ENCODE peak calls at places on chromosome 3, in nine cellular contexts. G is CD8-positive, alpha-beta T cell; X is uterus; I is A549; K is tibial artery; A is SJCRH30; H is breast epithelium; L is neural progenitor cell; Y is sigmoid colon. Q is an unnamed sample. For H3K4me1 and H3K9me3, the result is how much of the 10 kb centered on the place peaks cover.

GRCh38 chr3:138314751-138315150 is 14.9 kb downstream of the NME9 start:
- DNase-seq in G (no peak), X (no peak), I (no peak), K (no peak), A (no peak), H (no peak), L (no peak), Y (no peak), Q (no peak)

GRCh38 chr3:48428863-48429415 is 947 bp downstream of the PLXNB1 start:
- DNase-seq in G (no peak), X (peak), I (no peak), K (peak), A (peak), H (no peak), L (peak), Y (peak), Q (no peak)

GRCh38 chr3:184739594-184740505 is 28.0 kb upstream of the MAGEF1 start:
- DNase-seq in G (no peak), X (no peak), I (no peak), K (no peak), A (no peak), H (no peak), L (no peak), Y (no peak), Q (no peak)

GRCh38 chr3:111152506-111152905 is 80.9 kb downstream of the NECTIN3 start:
- DNase-seq in G (no peak), X (no peak), I (no peak), K (no peak), A (no peak), H (no peak), L (no peak), Y (no peak), Q (no peak)

GRCh38 chr3:128794067-128794768 is 68.2 kb downstream of the RAB7A start:
- DNase-seq in G (no peak), X (no peak), I (no peak), K (no peak), A (no peak), H (no peak), L (no peak), Y (no peak), Q (peak)

GRCh38 chr3:146241523-146242240 is 9.2 kb downstream of the PLSCR4 start:
- DNase-seq in G (no peak), X (peak), I (no peak), K (peak), A (no peak), H (no peak), L (no peak), Y (no peak), Q (no peak)

GRCh38 chr3:114212646-114213045 is 24.7 kb downstream of the ZNF80 start:
- DNase-seq in G (no peak), X (no peak), I (no peak), K (no peak), A (no peak), H (no peak), L (no peak), Y (no peak), Q (no peak)

GRCh38 chr3:189824629-189825312 is 193.6 kb downstream of the TP63 start:
- DNase-seq in G (no peak), X (peak), I (peak), K (no peak), A (peak), H (no peak), L (no peak), Y (no peak), Q (no peak)

GRCh38 chr3:195709676-195710085 is 11.1 kb upstream of the MUC20 start:
- DNase-seq in G (no peak), X (no peak), I (no peak), K (no peak), A (no peak), H (no peak), L (no peak), Y (no peak), Q (no peak)

GRCh38 chr3:123694377-123695147 is 109.7 kb upstream of the HACD2 start:
- DNase-seq in G (no peak), X (no peak), I (no peak), K (no peak), A (no peak), H (no peak), L (no peak), Y (no peak), Q (no peak)

GRCh38 chr3:118932822-118933558 is 101.7 kb downstream of the IGSF11 start:
- DNase-seq in G (no peak), X (no peak), I (no peak), K (no peak), A (no peak), H (peak), L (no peak), Y (peak), Q (no peak)

GRCh38 chr3:149654188-149654601 is 3.6 kb downstream of the WWTR1 start:
- DNase-seq in G (no peak), X (no peak), I (no peak), K (no peak), A (peak), H (no peak), L (no peak), Y (no peak), Q (no peak)

GRCh38 chr3:161489390-161489789 is 7.2 kb upstream of the OTOL1 start:
- DNase-seq in G (no peak), X (no peak), I (no peak), K (no peak), A (no peak), H (no peak), L (no peak), Y (no peak), Q (no peak)

GRCh38 chr3:45126730-45127129 is 19.4 kb downstream of the CDCP1 start:
- DNase-seq in G (no peak), X (no peak), I (no peak), K (no peak), A (no peak), H (peak), L (no peak), Y (no peak), Q (no peak)

GRCh38 chr3:9392041-9392440 is 5.4 kb upstream of the SETD5 start:
- DNase-seq in G (no peak), X (no peak), I (no peak), K (no peak), A (no peak), H (no peak), L (no peak), Y (no peak), Q (no peak)

GRCh38 chr3:54427951-54428871 is 305.9 kb downstream of the CACNA2D3 start:
- DNase-seq in G (no peak), X (peak), I (peak), K (no peak), A (peak), H (peak), L (peak), Y (peak), Q (no peak)

GRCh38 chr3:152524198-152525140 is 255.7 kb downstream of the MBNL1 start:
- DNase-seq in G (peak), X (peak), I (no peak), K (no peak), A (peak), H (no peak), L (peak), Y (no peak), Q (peak)

GRCh38 chr3:155835341-155836071 is 18.7 kb downstream of the SLC33A1 start:
- DNase-seq in G (no peak), X (no peak), I (no peak), K (no peak), A (no peak), H (no peak), L (no peak), Y (no peak), Q (no peak)

GRCh38 chr3:186590580-186591296 is 20.2 kb downstream of the DNAJB11 start:
- DNase-seq in G (no peak), X (no peak), I (no peak), K (no peak), A (no peak), H (no peak), L (no peak), Y (no peak), Q (no peak)

GRCh38 chr3:43153189-43154083 is 47.6 kb upstream of the POMGNT2 start:
- DNase-seq in G (no peak), X (peak), I (no peak), K (peak), A (no peak), H (no peak), L (peak), Y (peak), Q (no peak)

GRCh38 chr3:12894629-12895028 is 53.3 kb upstream of the RPL32 start:
- DNase-seq in G (no peak), X (no peak), I (no peak), K (no peak), A (no peak), H (no peak), L (no peak), Y (no peak), Q (no peak)

GRCh38 chr3:184335661-184336483 is 1.5 kb upstream of the FAM131A start:
- DNase-seq in G (peak), X (peak), I (peak), K (peak), A (peak), H (peak), L (peak), Y (peak), Q (peak)

GRCh38 chr3:119570229-119570628 is 9.1 kb upstream of the ADPRH start:
- DNase-seq in G (no peak), X (no peak), I (no peak), K (no peak), A (no peak), H (no peak), L (no peak), Y (no peak), Q (no peak)

GRCh38 chr3:42067324-42067723 is 23.8 kb upstream of the TRAK1 start:
- DNase-seq in G (no peak), X (no peak), I (no peak), K (no peak), A (no peak), H (no peak), L (no peak), Y (no peak), Q (no peak)

GRCh38 chr3:56889131-56889530 is 87.4 kb upstream of the ARHGEF3 start:
- DNase-seq in G (no peak), X (no peak), I (no peak), K (no peak), A (no peak), H (peak), L (no peak), Y (no peak), Q (no peak)

GRCh38 chr3:5404718-5405117 is 217.2 kb downstream of the EDEM1 start:
- DNase-seq in G (no peak), X (no peak), I (no peak), K (no peak), A (no peak), H (no peak), L (no peak), Y (no peak), Q (no peak)

GRCh38 chr3:145903472-145904013 is 257.4 kb downstream of the PLOD2 start:
- DNase-seq in G (no peak), X (no peak), I (no peak), K (no peak), A (no peak), H (no peak), L (no peak), Y (no peak), Q (no peak)

GRCh38 chr3:67018105-67018788 is 20.1 kb downstream of the KBTBD8 start:
- DNase-seq in G (no peak), X (no peak), I (no peak), K (no peak), A (peak), H (no peak), L (no peak), Y (no peak), Q (no peak)

GRCh38 chr3:73479325-73479724 is 145.4 kb downstream of the PDZRN3 start:
- DNase-seq in G (no peak), X (no peak), I (no peak), K (no peak), A (peak), H (no peak), L (no peak), Y (no peak), Q (no peak)

GRCh38 chr3:41365973-41366372 is 166.7 kb downstream of the CTNNB1 start:
- DNase-seq in G (no peak), X (no peak), I (no peak), K (no peak), A (no peak), H (no peak), L (peak), Y (no peak), Q (no peak)

GRCh38 chr3:197802505-197803459 is 11.7 kb downstream of the LRCH3 start:
- DNase-seq in G (no peak), X (no peak), I (no peak), K (no peak), A (no peak), H (no peak), L (no peak), Y (no peak), Q (peak)

GRCh38 chr3:10602769-10603768 is 97.7 kb upstream of the ATP2B2 start:
- DNase-seq in G (peak), X (no peak), I (no peak), K (no peak), A (no peak), H (no peak), L (no peak), Y (no peak), Q (peak)

GRCh38 chr3:190581041-190581501 is 67.2 kb downstream of the IL1RAP start:
- DNase-seq in G (no peak), X (no peak), I (no peak), K (no peak), A (peak), H (no peak), L (no peak), Y (no peak), Q (peak)

GRCh38 chr3:43004282-43004681 is 25.2 kb downstream of the GASK1A start:
- DNase-seq in G (no peak), X (no peak), I (no peak), K (no peak), A (no peak), H (no peak), L (no peak), Y (no peak), Q (no peak)

GRCh38 chr3:129417354-129417753 is 11.1 kb downstream of the EFCAB12 start:
- DNase-seq in G (no peak), X (no peak), I (no peak), K (no peak), A (no peak), H (no peak), L (no peak), Y (no peak), Q (no peak)

GRCh38 chr3:177905173-177905894 is 630.9 kb upstream of the KCNMB2 start:
- DNase-seq in G (no peak), X (no peak), I (no peak), K (no peak), A (peak), H (no peak), L (no peak), Y (no peak), Q (no peak)

GRCh38 chr3:149657796-149658443 is at the start of gene WWTR1:
- DNase-seq in G (peak), X (peak), I (peak), K (peak), A (peak), H (peak), L (peak), Y (peak), Q (peak)

GRCh38 chr3:56693750-56694149 is 10.7 kb upstream of the TASOR start:
- DNase-seq in G (no peak), X (no peak), I (no peak), K (no peak), A (no peak), H (no peak), L (no peak), Y (no peak), Q (no peak)

GRCh38 chr3:42820746-42821051 is 11.5 kb downstream of the ACKR2 start:
- DNase-seq in G (no peak), X (no peak), I (no peak), K (no peak), A (no peak), H (no peak), L (no peak), Y (no peak), Q (no peak)

GRCh38 chr3:18660059-18660458 is 234.9 kb upstream of the SATB1 start:
- DNase-seq in G (no peak), X (no peak), I (no peak), K (no peak), A (no peak), H (no peak), L (no peak), Y (no peak), Q (no peak)

GRCh38 chr3:194104041-194104751 is 31.8 kb upstream of the HES1 start:
- DNase-seq in G (no peak), X (no peak), I (no peak), K (no peak), A (no peak), H (no peak), L (peak), Y (no peak), Q (no peak)

GRCh38 chr3:194103475-194103874 is 32.5 kb upstream of the HES1 start:
- DNase-seq in G (peak), X (no peak), I (no peak), K (no peak), A (no peak), H (no peak), L (no peak), Y (no peak), Q (peak)

GRCh38 chr3:194100856-194101390 is 35.0 kb upstream of the HES1 start:
- DNase-seq in G (no peak), X (no peak), I (no peak), K (no peak), A (no peak), H (no peak), L (no peak), Y (no peak), Q (no peak)

GRCh38 chr3:194102436-194102835 is 33.5 kb upstream of the HES1 start:
- DNase-seq in G (no peak), X (no peak), I (no peak), K (no peak), A (no peak), H (no peak), L (no peak), Y (no peak), Q (no peak)

DNA sequence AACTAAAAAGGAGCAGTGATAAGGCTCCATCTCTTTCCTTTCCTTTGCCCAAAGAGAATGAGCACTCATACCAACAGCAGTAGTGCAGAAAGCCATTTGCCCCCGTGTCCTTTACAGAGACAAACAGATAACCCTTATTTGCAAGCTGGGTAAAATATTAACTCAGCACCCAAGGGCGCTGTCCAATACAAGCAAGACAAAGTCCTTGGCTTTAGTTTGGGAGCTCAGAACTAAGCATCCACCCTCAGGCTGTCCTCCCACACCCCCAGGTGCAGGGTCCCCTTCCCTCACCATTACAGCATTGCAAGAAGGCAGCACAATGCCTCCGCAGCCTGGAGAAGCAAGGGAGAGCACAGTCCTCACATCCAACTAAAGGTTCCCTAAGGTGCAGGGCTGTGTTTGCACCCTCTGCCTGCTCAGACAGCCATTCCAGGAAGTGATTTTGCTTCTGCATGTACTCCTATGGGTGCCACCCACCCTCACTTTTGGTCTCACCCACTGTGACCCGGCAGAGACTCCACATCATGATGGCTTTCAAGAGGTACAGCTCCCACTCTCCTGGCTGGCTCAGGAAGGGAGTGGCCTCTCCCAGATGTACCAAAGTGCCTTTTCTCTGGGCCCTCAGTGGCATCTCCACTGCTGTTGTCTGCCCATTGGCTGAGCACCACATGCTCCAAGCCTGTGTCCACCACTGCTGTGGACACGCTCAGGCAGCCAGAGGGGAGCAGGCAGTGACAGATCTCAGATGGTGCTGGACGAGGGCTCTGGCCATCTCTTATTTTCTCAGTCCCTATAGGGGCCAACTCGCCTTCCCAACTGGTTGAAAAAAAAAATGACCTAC is 34.1 kb upstream of the HES1 start:
- DNase-seq in G (no peak), X (no peak), I (no peak), K (no peak), A (no peak), H (no peak), L (no peak), Y (no peak), Q (no peak)
- H3K4me1 ChIP-seq in G (under half), X (under half), I (under half), K (under half), A (under half), H (under half), L (half or more), Y (under half), Q (under half)

GRCh38 chr3:26089249-26089648 is 299.4 kb downstream of the OXSM start:
- DNase-seq in G (no peak), X (no peak), I (no peak), K (no peak), A (no peak), H (no peak), L (no peak), Y (no peak), Q (no peak)
- H3K9me3 ChIP-seq in G (under half), X (under half), I (under half), K (under half), A (under half), H (under half), L (under half), Y (under half), Q (under half)

DNA sequence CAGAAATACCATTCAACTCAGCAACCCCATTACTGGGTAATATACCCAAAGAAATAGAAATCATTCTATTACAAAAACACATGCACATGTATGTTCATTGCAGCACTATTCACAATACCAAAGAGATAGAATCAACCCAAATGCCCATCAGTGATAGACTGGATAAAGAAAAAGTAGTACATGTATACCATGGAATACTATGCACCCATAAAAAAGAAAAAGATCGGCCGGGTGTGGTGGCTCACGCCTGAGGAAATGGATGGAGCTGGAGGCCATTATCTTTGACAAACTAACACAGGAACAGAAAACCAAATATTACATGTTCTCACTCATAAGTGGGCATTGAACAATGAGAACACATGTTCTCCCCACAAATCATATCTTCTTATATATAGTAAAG is 75.7 kb upstream of the TNFSF10 start:
- DNase-seq in G (no peak), X (no peak), I (no peak), K (no peak), A (no peak), H (no peak), L (no peak), Y (no peak), Q (no peak)
- H3K4me1 ChIP-seq in G (under half), X (under half), I (under half), K (under half), A (under half), H (under half), L (under half), Y (under half), Q (under half)

DNA sequence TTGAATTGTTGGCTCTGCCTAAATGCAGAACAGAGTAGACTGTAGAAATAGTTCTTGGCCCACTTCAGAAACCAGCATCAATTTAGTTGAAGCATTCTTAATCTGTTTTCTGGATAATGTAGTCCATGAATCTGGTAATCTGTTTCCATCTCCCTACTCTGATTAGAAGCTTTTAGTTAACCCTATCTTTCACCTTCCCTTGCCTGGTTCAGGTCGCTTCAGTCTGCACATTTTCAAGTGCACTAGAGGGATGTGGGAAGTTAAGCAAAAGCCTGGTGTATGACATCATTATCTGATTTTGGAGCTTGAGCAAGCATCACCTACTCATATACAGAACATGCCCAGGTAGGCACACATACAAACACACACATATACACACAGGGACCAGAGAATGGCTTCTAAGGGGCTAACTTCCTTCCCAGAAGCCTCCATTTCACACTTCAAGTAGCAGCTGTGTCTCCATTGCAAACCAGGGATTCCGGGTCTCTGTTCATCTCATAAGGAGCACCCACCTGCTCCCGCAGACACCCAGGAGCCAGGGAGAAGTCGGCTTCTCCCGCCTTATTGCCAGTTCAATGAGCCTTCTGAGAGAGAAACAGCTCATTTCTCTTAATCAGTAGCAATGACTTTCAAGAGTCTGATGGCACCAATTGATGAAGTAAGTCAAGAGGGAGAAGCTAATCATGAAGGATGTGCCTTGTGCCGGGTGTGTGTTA is 348.0 kb upstream of the STAC start:
- DNase-seq in G (no peak), X (no peak), I (no peak), K (no peak), A (no peak), H (no peak), L (no peak), Y (no peak), Q (no peak)
- H3K9me3 ChIP-seq in G (under half), X (under half), I (under half), K (under half), A (under half), H (under half), L (under half), Y (under half), Q (under half)